ENCODE peak calls at places on chromosomes 5 and 9, in seven cellular contexts. One of them, this sample, is unnamed.

GRCh38 chr5:55519001-55519400 is 15.8 kb downstream of the PLPP1 start:
- DNase-seq in epithelial cell of esophagus: no peak
- DNase-seq in right atrium auricular region: no peak
- DNase-seq in cardiac fibroblast: no peak
- DNase-seq in astrocyte: no peak
- DNase-seq in GM12878: no peak
- DNase-seq in K562: no peak
- DNase-seq in this sample: no peak

GRCh38 chr5:10789021-10789420 is 28.0 kb upstream of the DAP start:
- DNase-seq in cardiac fibroblast: peak
- DNase-seq in right atrium auricular region: peak
- DNase-seq in astrocyte: peak
- DNase-seq in K562: no peak
- DNase-seq in epithelial cell of esophagus: no peak
- DNase-seq in GM12878: no peak
- DNase-seq in this sample: peak

GRCh38 chr5:5306696-5307095 is 115.8 kb upstream of the ICE1 start:
- DNase-seq in astrocyte: peak
- DNase-seq in GM12878: no peak
- DNase-seq in right atrium auricular region: no peak
- DNase-seq in epithelial cell of esophagus: no peak
- DNase-seq in cardiac fibroblast: peak
- DNase-seq in K562: no peak
- DNase-seq in this sample: peak

GRCh38 chr5:26329562-26330189 is 708.7 kb downstream of the CDH9 start:
- DNase-seq in cardiac fibroblast: no peak
- DNase-seq in right atrium auricular region: no peak
- DNase-seq in K562: no peak
- DNase-seq in astrocyte: no peak
- DNase-seq in GM12878: no peak
- DNase-seq in epithelial cell of esophagus: peak
- DNase-seq in this sample: no peak

GRCh38 chr9:93809204-93809940 is 145.8 kb downstream of the BARX1 start:
- DNase-seq in epithelial cell of esophagus: no peak
- DNase-seq in right atrium auricular region: no peak
- DNase-seq in astrocyte: no peak
- DNase-seq in K562: no peak
- DNase-seq in cardiac fibroblast: no peak
- DNase-seq in GM12878: no peak
- DNase-seq in this sample: no peak

GRCh38 chr5:40452874-40453624 is 226.7 kb upstream of the PTGER4 start:
- DNase-seq in cardiac fibroblast: no peak
- DNase-seq in K562: no peak
- DNase-seq in epithelial cell of esophagus: no peak
- DNase-seq in GM12878: no peak
- DNase-seq in right atrium auricular region: no peak
- DNase-seq in astrocyte: no peak
- DNase-seq in this sample: no peak

GRCh38 chr5:155264809-155265208 is 251.3 kb downstream of the KIF4B start:
- DNase-seq in epithelial cell of esophagus: no peak
- DNase-seq in right atrium auricular region: no peak
- DNase-seq in K562: no peak
- DNase-seq in astrocyte: no peak
- DNase-seq in cardiac fibroblast: no peak
- DNase-seq in GM12878: no peak
- DNase-seq in this sample: no peak

GRCh38 chr5:133925866-133926488 is 42.4 kb downstream of the C5orf15 start:
- DNase-seq in epithelial cell of esophagus: peak
- DNase-seq in K562: no peak
- DNase-seq in right atrium auricular region: no peak
- DNase-seq in astrocyte: peak
- DNase-seq in GM12878: no peak
- DNase-seq in cardiac fibroblast: no peak
- DNase-seq in this sample: no peak

GRCh38 chr9:93903886-93904648 is 51.1 kb downstream of the BARX1 start:
- DNase-seq in K562: no peak
- DNase-seq in cardiac fibroblast: no peak
- DNase-seq in epithelial cell of esophagus: no peak
- DNase-seq in GM12878: no peak
- DNase-seq in right atrium auricular region: no peak
- DNase-seq in astrocyte: no peak
- DNase-seq in this sample: no peak

GRCh38 chr9:91495450-91495849 is 71.8 kb upstream of the NFIL3 start:
- DNase-seq in epithelial cell of esophagus: peak
- DNase-seq in cardiac fibroblast: peak
- DNase-seq in right atrium auricular region: no peak
- DNase-seq in GM12878: no peak
- DNase-seq in K562: no peak
- DNase-seq in astrocyte: peak
- DNase-seq in this sample: peak

GRCh38 chr5:140084466-140084865 is 29.4 kb upstream of the PURA start:
- DNase-seq in epithelial cell of esophagus: no peak
- DNase-seq in GM12878: no peak
- DNase-seq in right atrium auricular region: no peak
- DNase-seq in astrocyte: no peak
- DNase-seq in cardiac fibroblast: no peak
- DNase-seq in K562: no peak
- DNase-seq in this sample: no peak

GRCh38 chr9:135339378-135339973 is 140.1 kb upstream of the PPP1R26 start:
- DNase-seq in epithelial cell of esophagus: no peak
- DNase-seq in K562: no peak
- DNase-seq in astrocyte: no peak
- DNase-seq in right atrium auricular region: no peak
- DNase-seq in cardiac fibroblast: no peak
- DNase-seq in GM12878: no peak
- DNase-seq in this sample: no peak

GRCh38 chr5:149646564-149646963 is 65.3 kb downstream of the ARHGEF37 start:
- DNase-seq in right atrium auricular region: no peak
- DNase-seq in cardiac fibroblast: no peak
- DNase-seq in epithelial cell of esophagus: peak
- DNase-seq in K562: peak
- DNase-seq in astrocyte: peak
- DNase-seq in GM12878: no peak
- DNase-seq in this sample: no peak

GRCh38 chr9:69174645-69175487 is 789 bp downstream of the TJP2 start:
- DNase-seq in astrocyte: peak
- DNase-seq in epithelial cell of esophagus: peak
- DNase-seq in cardiac fibroblast: peak
- DNase-seq in GM12878: peak
- DNase-seq in right atrium auricular region: peak
- DNase-seq in K562: peak
- DNase-seq in this sample: peak

GRCh38 chr9:76531231-76531775 is 72.3 kb downstream of the GCNT1 start:
- DNase-seq in GM12878: no peak
- DNase-seq in cardiac fibroblast: no peak
- DNase-seq in K562: no peak
- DNase-seq in epithelial cell of esophagus: no peak
- DNase-seq in right atrium auricular region: no peak
- DNase-seq in astrocyte: no peak
- DNase-seq in this sample: no peak

GRCh38 chr5:94646758-94647157 is 28.3 kb downstream of the SLF1 start:
- DNase-seq in cardiac fibroblast: no peak
- DNase-seq in astrocyte: no peak
- DNase-seq in K562: no peak
- DNase-seq in epithelial cell of esophagus: no peak
- DNase-seq in right atrium auricular region: no peak
- DNase-seq in GM12878: no peak
- DNase-seq in this sample: no peak

GRCh38 chr9:134625361-134626140 is 16.1 kb upstream of the COL5A1 start:
- DNase-seq in astrocyte: peak
- DNase-seq in right atrium auricular region: no peak
- DNase-seq in GM12878: no peak
- DNase-seq in epithelial cell of esophagus: no peak
- DNase-seq in K562: no peak
- DNase-seq in cardiac fibroblast: peak
- DNase-seq in this sample: peak

GRCh38 chr5:13946111-13946510 is 1.6 kb upstream of the DNAH5 start:
- DNase-seq in K562: no peak
- DNase-seq in astrocyte: peak
- DNase-seq in GM12878: no peak
- DNase-seq in right atrium auricular region: no peak
- DNase-seq in epithelial cell of esophagus: peak
- DNase-seq in cardiac fibroblast: no peak
- DNase-seq in this sample: peak

GRCh38 chr5:84381501-84382362 is 2.9 kb downstream of the EDIL3 start:
- DNase-seq in cardiac fibroblast: no peak
- DNase-seq in GM12878: no peak
- DNase-seq in right atrium auricular region: no peak
- DNase-seq in K562: no peak
- DNase-seq in astrocyte: peak
- DNase-seq in epithelial cell of esophagus: peak
- DNase-seq in this sample: no peak

DNA sequence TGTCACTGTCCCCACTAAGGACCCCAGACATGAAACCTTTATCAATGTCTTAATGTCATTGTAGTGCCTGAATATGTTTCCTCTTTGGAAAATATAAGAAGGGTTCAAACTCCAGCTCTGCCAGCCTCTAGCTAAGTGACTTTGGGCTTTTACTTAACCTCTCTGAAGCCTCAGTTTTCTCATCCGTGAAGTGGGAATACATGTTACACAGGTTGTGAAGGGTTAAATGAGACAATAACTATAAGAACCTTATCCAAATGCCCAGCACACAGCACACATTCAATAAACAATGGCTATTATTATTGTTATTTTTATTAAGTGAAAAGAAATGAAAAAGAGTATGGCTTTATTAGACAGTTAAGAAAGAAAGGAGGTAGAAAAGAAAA is 15.7 kb upstream of the IGFBPL1 start:
- DNase-seq in cardiac fibroblast: no peak
- DNase-seq in GM12878: no peak
- DNase-seq in K562: no peak
- DNase-seq in right atrium auricular region: no peak
- DNase-seq in epithelial cell of esophagus: no peak
- DNase-seq in astrocyte: no peak
- DNase-seq in this sample: no peak
- H3K4me3 ChIP-seq in cardiac fibroblast: no peak
- H3K4me3 ChIP-seq in GM12878: no peak
- H3K4me3 ChIP-seq in K562: no peak
- H3K4me3 ChIP-seq in right atrium auricular region: no peak
- H3K4me3 ChIP-seq in epithelial cell of esophagus: no peak
- H3K4me3 ChIP-seq in astrocyte: no peak
- H3K4me3 ChIP-seq in this sample: no peak

DNA sequence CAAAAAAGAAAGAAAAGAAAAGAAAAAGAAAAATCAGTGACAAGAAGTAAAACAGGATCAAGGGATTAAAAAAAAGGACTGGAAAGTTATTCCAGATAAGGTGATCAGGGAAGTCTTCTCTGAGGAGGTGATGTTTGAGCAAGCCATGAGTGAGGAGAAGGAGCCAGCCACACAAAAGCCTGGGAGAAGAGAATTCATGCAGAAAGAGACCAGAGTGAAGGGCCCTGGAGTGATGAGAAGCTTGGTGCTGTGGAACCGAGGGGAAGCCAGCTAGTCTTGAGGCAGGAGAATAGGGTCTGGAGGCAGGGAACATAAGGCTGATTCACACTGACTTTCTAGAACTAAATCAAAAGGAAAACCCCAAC is 4.0 kb upstream of the EXOSC2 start:
- DNase-seq in GM12878: no peak
- DNase-seq in right atrium auricular region: no peak
- DNase-seq in epithelial cell of esophagus: no peak
- DNase-seq in cardiac fibroblast: no peak
- DNase-seq in astrocyte: no peak
- DNase-seq in K562: no peak
- DNase-seq in this sample: no peak
- H3K4me3 ChIP-seq in GM12878: peak
- H3K4me3 ChIP-seq in right atrium auricular region: peak
- H3K4me3 ChIP-seq in epithelial cell of esophagus: peak
- H3K4me3 ChIP-seq in cardiac fibroblast: peak
- H3K4me3 ChIP-seq in astrocyte: peak
- H3K4me3 ChIP-seq in K562: peak
- H3K4me3 ChIP-seq in this sample: peak

GRCh38 chr5:141409598-141410306 is 1.9 kb downstream of the PCDHGB6 start:
- DNase-seq in astrocyte: no peak
- DNase-seq in right atrium auricular region: no peak
- DNase-seq in cardiac fibroblast: no peak
- DNase-seq in K562: no peak
- DNase-seq in GM12878: no peak
- DNase-seq in epithelial cell of esophagus: no peak
- DNase-seq in this sample: no peak

GRCh38 chr5:141411575-141411974 is 1.2 kb upstream of the PCDHGA10 start:
- DNase-seq in right atrium auricular region: no peak
- DNase-seq in cardiac fibroblast: no peak
- DNase-seq in GM12878: no peak
- DNase-seq in K562: no peak
- DNase-seq in astrocyte: no peak
- DNase-seq in epithelial cell of esophagus: no peak
- DNase-seq in this sample: no peak

GRCh38 chr5:141413540-141414069 is 818 bp downstream of the PCDHGA10 start:
- DNase-seq in epithelial cell of esophagus: no peak
- DNase-seq in cardiac fibroblast: no peak
- DNase-seq in GM12878: no peak
- DNase-seq in K562: no peak
- DNase-seq in astrocyte: no peak
- DNase-seq in right atrium auricular region: no peak
- DNase-seq in this sample: no peak

GRCh38 chr5:141412853-141413539 is at the start of gene PCDHGA10:
- DNase-seq in right atrium auricular region: no peak
- DNase-seq in K562: peak
- DNase-seq in epithelial cell of esophagus: peak
- DNase-seq in astrocyte: peak
- DNase-seq in GM12878: peak
- DNase-seq in cardiac fibroblast: peak
- DNase-seq in this sample: peak
- H3K4me3 ChIP-seq in right atrium auricular region: peak
- H3K4me3 ChIP-seq in K562: peak
- H3K4me3 ChIP-seq in epithelial cell of esophagus: peak
- H3K4me3 ChIP-seq in astrocyte: peak
- H3K4me3 ChIP-seq in GM12878: peak
- H3K4me3 ChIP-seq in cardiac fibroblast: peak
- H3K4me3 ChIP-seq in this sample: peak

GRCh38 chr5:11925701-11926100 is 21.5 kb upstream of the CTNND2 start:
- DNase-seq in GM12878: no peak
- DNase-seq in cardiac fibroblast: no peak
- DNase-seq in right atrium auricular region: no peak
- DNase-seq in epithelial cell of esophagus: no peak
- DNase-seq in K562: no peak
- DNase-seq in astrocyte: no peak
- DNase-seq in this sample: no peak

GRCh38 chr5:11928909-11929308 is 24.7 kb upstream of the CTNND2 start:
- DNase-seq in astrocyte: no peak
- DNase-seq in cardiac fibroblast: no peak
- DNase-seq in epithelial cell of esophagus: no peak
- DNase-seq in right atrium auricular region: no peak
- DNase-seq in GM12878: no peak
- DNase-seq in K562: no peak
- DNase-seq in this sample: no peak

DNA sequence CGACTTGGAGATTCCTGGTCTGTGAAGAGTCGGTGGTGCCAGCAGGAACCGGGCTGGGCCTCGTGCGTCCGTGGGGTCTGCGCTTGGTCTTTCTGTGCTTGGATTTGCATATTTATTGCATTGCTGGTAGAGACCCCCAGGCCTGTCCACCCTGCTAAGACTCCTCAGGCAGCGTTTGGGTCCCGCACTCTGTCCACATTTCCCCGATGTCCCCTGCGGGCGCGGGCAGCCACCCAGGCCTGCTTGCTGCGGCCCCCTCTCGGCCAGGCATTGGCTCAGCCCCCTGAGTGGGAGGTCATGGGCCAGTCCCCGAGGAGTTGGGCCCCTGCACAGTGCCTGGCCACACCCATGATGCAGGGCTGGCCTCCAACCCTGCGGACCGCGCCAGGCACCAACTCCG is 27.4 kb upstream of the CTNND2 start:
- DNase-seq in GM12878: no peak
- DNase-seq in astrocyte: no peak
- DNase-seq in epithelial cell of esophagus: no peak
- DNase-seq in cardiac fibroblast: no peak
- DNase-seq in K562: no peak
- DNase-seq in right atrium auricular region: no peak
- DNase-seq in this sample: no peak
- H3K4me3 ChIP-seq in GM12878: no peak
- H3K4me3 ChIP-seq in astrocyte: no peak
- H3K4me3 ChIP-seq in epithelial cell of esophagus: no peak
- H3K4me3 ChIP-seq in cardiac fibroblast: no peak
- H3K4me3 ChIP-seq in K562: no peak
- H3K4me3 ChIP-seq in right atrium auricular region: no peak
- H3K4me3 ChIP-seq in this sample: no peak